ENCODE peak calls at places on chromosome 1, in five cellular contexts. V, E, S, H and O are unnamed samples.

GRCh38 chr1:41450747-41451285 is 33.7 kb downstream of the EDN2 start:
- DNase-seq in S (no peak), H (no peak), V (no peak), E (no peak), O (no peak)

GRCh38 chr1:7228252-7228961 is 443.2 kb downstream of the CAMTA1 start:
- DNase-seq in E (no peak), H (no peak), V (no peak), S (no peak), O (no peak)

GRCh38 chr1:158037876-158038359 is 44.5 kb downstream of the KIRREL1 start:
- DNase-seq in E (no peak), S (no peak), H (no peak), V (no peak), O (no peak)

GRCh38 chr1:94527447-94528031 is 14.0 kb downstream of the F3 start:
- DNase-seq in V (no peak), H (no peak), E (no peak), S (no peak), O (no peak)

GRCh38 chr1:159881930-159882839 is 17.8 kb downstream of the CFAP45 start:
- DNase-seq in E (peak), V (no peak), H (no peak), S (peak), O (peak)

GRCh38 chr1:246784621-246785535 is 60.7 kb downstream of the SCCPDH start:
- DNase-seq in V (no peak), E (no peak), S (no peak), H (no peak), O (no peak)

GRCh38 chr1:59498640-59499039 is 201.7 kb downstream of the FGGY start:
- DNase-seq in H (no peak), E (no peak), V (no peak), S (no peak), O (no peak)

GRCh38 chr1:6329851-6330250 is 63.7 kb downstream of the ACOT7 start:
- DNase-seq in V (no peak), S (no peak), H (no peak), E (no peak), O (no peak)

GRCh38 chr1:198798923-198799386 is 160.1 kb downstream of the PTPRC start:
- DNase-seq in H (no peak), S (no peak), E (no peak), V (no peak), O (no peak)